ENCODE peak calls at places on chromosome 22, in four cellular contexts. One of them, this sample, is unnamed.

GRCh38 chr22:30314918-30315317 is 11.8 kb downstream of the TBC1D10A start:
- DNase-seq in gastrocnemius medialis: no peak
- DNase-seq in RWPE1: no peak
- DNase-seq in activated T-helper 1 cell treated with anti-CD3 and anti-CD28 coated beads, Interleukin-12 subunit alpha, Interleukin-12 subunit beta, Interleukin-2, Interleukin-4 antibody, amounts not matched to agents 30 ng/mL and 10 ng/mL and 1 ng/mL, durations not matched to agents 14 hours and 24 hours and 36 hours: peak
- DNase-seq in this sample: no peak

GRCh38 chr22:22167791-22168189 is 76.8 kb upstream of the VPREB1 start:
- DNase-seq in gastrocnemius medialis: no peak
- DNase-seq in RWPE1: no peak
- DNase-seq in activated T-helper 1 cell treated with anti-CD3 and anti-CD28 coated beads, Interleukin-12 subunit alpha, Interleukin-12 subunit beta, Interleukin-2, Interleukin-4 antibody, amounts not matched to agents 30 ng/mL and 10 ng/mL and 1 ng/mL, durations not matched to agents 14 hours and 24 hours and 36 hours: no peak
- DNase-seq in this sample: no peak

GRCh38 chr22:47376901-47377520 is 614.6 kb downstream of the TBC1D22A start:
- DNase-seq in gastrocnemius medialis: no peak
- DNase-seq in RWPE1: no peak
- DNase-seq in activated T-helper 1 cell treated with anti-CD3 and anti-CD28 coated beads, Interleukin-12 subunit alpha, Interleukin-12 subunit beta, Interleukin-2, Interleukin-4 antibody, amounts not matched to agents 30 ng/mL and 10 ng/mL and 1 ng/mL, durations not matched to agents 14 hours and 24 hours and 36 hours: no peak
- DNase-seq in this sample: no peak

GRCh38 chr22:39179841-39180335 is 27.4 kb upstream of the CBX7 start:
- DNase-seq in gastrocnemius medialis: no peak
- DNase-seq in RWPE1: no peak
- DNase-seq in activated T-helper 1 cell treated with anti-CD3 and anti-CD28 coated beads, Interleukin-12 subunit alpha, Interleukin-12 subunit beta, Interleukin-2, Interleukin-4 antibody, amounts not matched to agents 30 ng/mL and 10 ng/mL and 1 ng/mL, durations not matched to agents 14 hours and 24 hours and 36 hours: no peak
- DNase-seq in this sample: no peak

GRCh38 chr22:23243006-23243573 is 62.8 kb downstream of the BCR start:
- DNase-seq in gastrocnemius medialis: no peak
- DNase-seq in RWPE1: no peak
- DNase-seq in activated T-helper 1 cell treated with anti-CD3 and anti-CD28 coated beads, Interleukin-12 subunit alpha, Interleukin-12 subunit beta, Interleukin-2, Interleukin-4 antibody, amounts not matched to agents 30 ng/mL and 10 ng/mL and 1 ng/mL, durations not matched to agents 14 hours and 24 hours and 36 hours: peak
- DNase-seq in this sample: no peak

GRCh38 chr22:41347066-41347859 is 34.5 kb upstream of the TEF start:
- DNase-seq in gastrocnemius medialis: no peak
- DNase-seq in RWPE1: no peak
- DNase-seq in activated T-helper 1 cell treated with anti-CD3 and anti-CD28 coated beads, Interleukin-12 subunit alpha, Interleukin-12 subunit beta, Interleukin-2, Interleukin-4 antibody, amounts not matched to agents 30 ng/mL and 10 ng/mL and 1 ng/mL, durations not matched to agents 14 hours and 24 hours and 36 hours: no peak
- DNase-seq in this sample: no peak

GRCh38 chr22:47534150-47535133 is 772.0 kb downstream of the TBC1D22A start:
- DNase-seq in gastrocnemius medialis: no peak
- DNase-seq in RWPE1: no peak
- DNase-seq in activated T-helper 1 cell treated with anti-CD3 and anti-CD28 coated beads, Interleukin-12 subunit alpha, Interleukin-12 subunit beta, Interleukin-2, Interleukin-4 antibody, amounts not matched to agents 30 ng/mL and 10 ng/mL and 1 ng/mL, durations not matched to agents 14 hours and 24 hours and 36 hours: no peak
- DNase-seq in this sample: no peak

GRCh38 chr22:50017701-50018224 is 5.2 kb upstream of the IL17REL start:
- DNase-seq in gastrocnemius medialis: no peak
- DNase-seq in RWPE1: no peak
- DNase-seq in activated T-helper 1 cell treated with anti-CD3 and anti-CD28 coated beads, Interleukin-12 subunit alpha, Interleukin-12 subunit beta, Interleukin-2, Interleukin-4 antibody, amounts not matched to agents 30 ng/mL and 10 ng/mL and 1 ng/mL, durations not matched to agents 14 hours and 24 hours and 36 hours: no peak
- DNase-seq in this sample: no peak

GRCh38 chr22:24685804-24686203 is 82.8 kb downstream of the GGT1 start:
- DNase-seq in gastrocnemius medialis: no peak
- DNase-seq in RWPE1: no peak
- DNase-seq in activated T-helper 1 cell treated with anti-CD3 and anti-CD28 coated beads, Interleukin-12 subunit alpha, Interleukin-12 subunit beta, Interleukin-2, Interleukin-4 antibody, amounts not matched to agents 30 ng/mL and 10 ng/mL and 1 ng/mL, durations not matched to agents 14 hours and 24 hours and 36 hours: no peak
- DNase-seq in this sample: no peak

GRCh38 chr22:16721969-16722368 is 103.2 kb downstream of the XKR3 start:
- DNase-seq in gastrocnemius medialis: no peak
- DNase-seq in RWPE1: no peak
- DNase-seq in activated T-helper 1 cell treated with anti-CD3 and anti-CD28 coated beads, Interleukin-12 subunit alpha, Interleukin-12 subunit beta, Interleukin-2, Interleukin-4 antibody, amounts not matched to agents 30 ng/mL and 10 ng/mL and 1 ng/mL, durations not matched to agents 14 hours and 24 hours and 36 hours: no peak
- DNase-seq in this sample: no peak

GRCh38 chr22:29256606-29257325 is 11.0 kb downstream of the RHBDD3 start:
- DNase-seq in gastrocnemius medialis: no peak
- DNase-seq in RWPE1: no peak
- DNase-seq in activated T-helper 1 cell treated with anti-CD3 and anti-CD28 coated beads, Interleukin-12 subunit alpha, Interleukin-12 subunit beta, Interleukin-2, Interleukin-4 antibody, amounts not matched to agents 30 ng/mL and 10 ng/mL and 1 ng/mL, durations not matched to agents 14 hours and 24 hours and 36 hours: no peak
- DNase-seq in this sample: no peak

GRCh38 chr22:41178425-41178975 is 26.6 kb upstream of the L3MBTL2 start:
- DNase-seq in gastrocnemius medialis: no peak
- DNase-seq in RWPE1: no peak
- DNase-seq in activated T-helper 1 cell treated with anti-CD3 and anti-CD28 coated beads, Interleukin-12 subunit alpha, Interleukin-12 subunit beta, Interleukin-2, Interleukin-4 antibody, amounts not matched to agents 30 ng/mL and 10 ng/mL and 1 ng/mL, durations not matched to agents 14 hours and 24 hours and 36 hours: no peak
- DNase-seq in this sample: no peak

GRCh38 chr22:19751497-19752245 is 8.9 kb upstream of the TBX1 start:
- DNase-seq in gastrocnemius medialis: no peak
- DNase-seq in RWPE1: no peak
- DNase-seq in activated T-helper 1 cell treated with anti-CD3 and anti-CD28 coated beads, Interleukin-12 subunit alpha, Interleukin-12 subunit beta, Interleukin-2, Interleukin-4 antibody, amounts not matched to agents 30 ng/mL and 10 ng/mL and 1 ng/mL, durations not matched to agents 14 hours and 24 hours and 36 hours: no peak
- DNase-seq in this sample: no peak

GRCh38 chr22:17648564-17648963 is 10.0 kb downstream of the BCL2L13 start:
- DNase-seq in gastrocnemius medialis: no peak
- DNase-seq in RWPE1: no peak
- DNase-seq in activated T-helper 1 cell treated with anti-CD3 and anti-CD28 coated beads, Interleukin-12 subunit alpha, Interleukin-12 subunit beta, Interleukin-2, Interleukin-4 antibody, amounts not matched to agents 30 ng/mL and 10 ng/mL and 1 ng/mL, durations not matched to agents 14 hours and 24 hours and 36 hours: no peak
- DNase-seq in this sample: no peak

GRCh38 chr22:27985323-27986275 is 66.5 kb upstream of the PITPNB start:
- DNase-seq in gastrocnemius medialis: no peak
- DNase-seq in RWPE1: no peak
- DNase-seq in activated T-helper 1 cell treated with anti-CD3 and anti-CD28 coated beads, Interleukin-12 subunit alpha, Interleukin-12 subunit beta, Interleukin-2, Interleukin-4 antibody, amounts not matched to agents 30 ng/mL and 10 ng/mL and 1 ng/mL, durations not matched to agents 14 hours and 24 hours and 36 hours: no peak
- DNase-seq in this sample: no peak

GRCh38 chr22:36419912-36420882 is 32.4 kb upstream of the MYH9 start:
- DNase-seq in gastrocnemius medialis: no peak
- DNase-seq in RWPE1: no peak
- DNase-seq in activated T-helper 1 cell treated with anti-CD3 and anti-CD28 coated beads, Interleukin-12 subunit alpha, Interleukin-12 subunit beta, Interleukin-2, Interleukin-4 antibody, amounts not matched to agents 30 ng/mL and 10 ng/mL and 1 ng/mL, durations not matched to agents 14 hours and 24 hours and 36 hours: no peak
- DNase-seq in this sample: no peak

GRCh38 chr22:46895753-46896152 is 133.3 kb downstream of the TBC1D22A start:
- DNase-seq in gastrocnemius medialis: no peak
- DNase-seq in RWPE1: no peak
- DNase-seq in activated T-helper 1 cell treated with anti-CD3 and anti-CD28 coated beads, Interleukin-12 subunit alpha, Interleukin-12 subunit beta, Interleukin-2, Interleukin-4 antibody, amounts not matched to agents 30 ng/mL and 10 ng/mL and 1 ng/mL, durations not matched to agents 14 hours and 24 hours and 36 hours: no peak
- DNase-seq in this sample: no peak

GRCh38 chr22:34966980-34967379 is 99.0 kb upstream of the ISX start:
- DNase-seq in gastrocnemius medialis: no peak
- DNase-seq in RWPE1: no peak
- DNase-seq in activated T-helper 1 cell treated with anti-CD3 and anti-CD28 coated beads, Interleukin-12 subunit alpha, Interleukin-12 subunit beta, Interleukin-2, Interleukin-4 antibody, amounts not matched to agents 30 ng/mL and 10 ng/mL and 1 ng/mL, durations not matched to agents 14 hours and 24 hours and 36 hours: no peak
- DNase-seq in this sample: no peak

GRCh38 chr22:35688913-35689675 is 28.6 kb upstream of the APOL5 start:
- DNase-seq in gastrocnemius medialis: no peak
- DNase-seq in RWPE1: no peak
- DNase-seq in activated T-helper 1 cell treated with anti-CD3 and anti-CD28 coated beads, Interleukin-12 subunit alpha, Interleukin-12 subunit beta, Interleukin-2, Interleukin-4 antibody, amounts not matched to agents 30 ng/mL and 10 ng/mL and 1 ng/mL, durations not matched to agents 14 hours and 24 hours and 36 hours: no peak
- DNase-seq in this sample: no peak